ENCODE peak calls at places on chromosomes 6 and 20, in four cellular contexts. M is activated T-helper 1 cell treated with Interleukin-2 at 50 U/mL for 16 hours; F is ACHN; Y is activated CD8-positive, alpha-beta memory T cell treated with anti-CD3 and anti-CD28 coated beads for 4 hours. V is an unnamed sample.

GRCh38 chr6:154249499-154250298 is 106.9 kb downstream of the IPCEF1 start:
- DNase-seq in Y (no peak), M (no peak), F (peak; percentile 65), V (no peak)

GRCh38 chr6:137363805-137364138 is 130.4 kb downstream of the OLIG3 start:
- DNase-seq in F (no peak), M (no peak), Y (no peak), V (no peak)

GRCh38 chr6:123333000-123333756 is 303.6 kb downstream of the TRDN start:
- DNase-seq in M (no peak), Y (no peak), F (no peak), V (no peak)

GRCh38 chr20:38198238-38198861 is 33.3 kb upstream of the TGM2 start:
- DNase-seq in F (no peak), M (no peak), Y (no peak), V (no peak)

GRCh38 chr6:4347877-4348276 is 212.5 kb upstream of the ECI2 start:
- DNase-seq in Y (no peak), M (no peak), F (no peak), V (no peak)

GRCh38 chr20:6784767-6785166 is 17.3 kb downstream of the BMP2 start:
- DNase-seq in F (no peak), Y (no peak), M (no peak), V (no peak)

GRCh38 chr6:131795366-131795765 is 12.5 kb upstream of the ENPP1 start:
- DNase-seq in F (no peak), M (no peak), Y (no peak), V (no peak)

GRCh38 chr20:40339661-40340449 is 349.2 kb downstream of the MAFB start:
- DNase-seq in F (no peak), M (no peak), Y (no peak), V (no peak)

GRCh38 chr20:34952676-34953075 is 2.9 kb downstream of the GSS start:
- DNase-seq in M (no peak), F (no peak), Y (no peak), V (no peak)

GRCh38 chr20:708956-709355 is 33.4 kb upstream of the SCRT2 start:
- DNase-seq in M (no peak), F (no peak), Y (no peak), V (no peak)

GRCh38 chr6:44043036-44043478 is 84.2 kb downstream of the MRPL14 start:
- DNase-seq in Y (no peak), F (peak; percentile 66), M (no peak), V (no peak)

GRCh38 chr20:33441142-33441955 is 2.2 kb downstream of the SNTA1 start:
- DNase-seq in F (no peak), Y (no peak), M (no peak), V (no peak)

GRCh38 chr6:68778356-68779020 is 143.4 kb downstream of the ADGRB3 start:
- DNase-seq in F (peak; percentile 53), M (no peak), Y (no peak), V (no peak)

GRCh38 chr6:130629640-130630039 is 197.6 kb upstream of the SMLR1 start:
- DNase-seq in Y (no peak), M (no peak), F (no peak), V (no peak)

GRCh38 chr6:1619106-1619665 is 9.5 kb downstream of the FOXC1 start:
- DNase-seq in M (no peak), F (no peak), Y (no peak), V (no peak)

GRCh38 chr6:52420668-52421358 is 671 bp downstream of the EFHC1 start:
- DNase-seq in M (no peak), Y (no peak), F (peak; percentile 70), V (no peak)

GRCh38 chr20:38534756-38535155 is 46.2 kb upstream of the ADIG start:
- DNase-seq in F (no peak), M (no peak), Y (no peak), V (no peak)

GRCh38 chr6:150347845-150348244 is 21.0 kb upstream of the IYD start:
- DNase-seq in Y (no peak), F (no peak), M (no peak), V (no peak)

GRCh38 chr6:107786709-107787588 is 37.2 kb downstream of the SCML4 start:
- DNase-seq in F (no peak), M (peak; percentile 31), Y (no peak), V (no peak)